ENCODE peak calls at places on chromosomes 4 and X, in ten cellular contexts. One of them, this sample, is unnamed.
A peak's percentile ranks its signal among the peaks of the same experiment; 100 is the strongest.

GRCh38 chr4:181987392-181987791 is 255.8 kb upstream of the TENM3 start:
- DNase-seq in fibroblast of lung: no peak
- DNase-seq in GM23338: no peak
- DNase-seq in hepatocyte: no peak
- DNase-seq in IMR-90: no peak
- DNase-seq in GM12878: no peak
- DNase-seq in GM23248: no peak
- DNase-seq in SK-N-SH: no peak
- DNase-seq in OCI-LY7: no peak
- DNase-seq in mesenchymal stem cell: no peak
- DNase-seq in this sample: no peak

GRCh38 chr4:90745176-90745575 is 618.0 kb downstream of the CCSER1 start:
- DNase-seq in GM12878: no peak
- DNase-seq in fibroblast of lung: peak; percentile 10
- DNase-seq in SK-N-SH: no peak
- DNase-seq in OCI-LY7: no peak
- DNase-seq in hepatocyte: no peak
- DNase-seq in GM23248: no peak
- DNase-seq in GM23338: no peak
- DNase-seq in mesenchymal stem cell: no peak
- DNase-seq in IMR-90: no peak
- DNase-seq in this sample: peak; percentile 85

GRCh38 chr4:184899261-184900134 is 73.7 kb upstream of the ACSL1 start:
- DNase-seq in fibroblast of lung: peak; percentile 2
- DNase-seq in IMR-90: peak; percentile 8
- DNase-seq in SK-N-SH: no peak
- DNase-seq in OCI-LY7: no peak
- DNase-seq in GM12878: no peak
- DNase-seq in GM23248: peak; percentile 61
- DNase-seq in mesenchymal stem cell: no peak
- DNase-seq in hepatocyte: no peak
- DNase-seq in GM23338: no peak
- DNase-seq in this sample: peak; percentile 54

GRCh38 chr4:162461952-162462351 is 298.2 kb upstream of the FSTL5 start:
- DNase-seq in SK-N-SH: peak; percentile 3
- DNase-seq in GM23338: peak; percentile 15
- DNase-seq in IMR-90: no peak
- DNase-seq in GM12878: no peak
- DNase-seq in GM23248: peak; percentile 0
- DNase-seq in OCI-LY7: no peak
- DNase-seq in mesenchymal stem cell: peak; percentile 11
- DNase-seq in hepatocyte: no peak
- DNase-seq in fibroblast of lung: peak; percentile 6
- DNase-seq in this sample: peak; percentile 25

GRCh38 chrX:72105436-72105835 is 26.3 kb downstream of the RTL5 start:
- DNase-seq in OCI-LY7: no peak
- DNase-seq in GM23248: no peak
- DNase-seq in mesenchymal stem cell: no peak
- DNase-seq in fibroblast of lung: no peak
- DNase-seq in GM23338: no peak
- DNase-seq in hepatocyte: no peak
- DNase-seq in SK-N-SH: no peak
- DNase-seq in IMR-90: no peak
- DNase-seq in GM12878: peak; percentile 56
- DNase-seq in this sample: no peak

GRCh38 chr4:83074086-83074704 is 39.2 kb downstream of the COPS4 start:
- DNase-seq in mesenchymal stem cell: peak; percentile 82
- DNase-seq in IMR-90: peak; percentile 82
- DNase-seq in fibroblast of lung: peak; percentile 77
- DNase-seq in OCI-LY7: peak; percentile 86
- DNase-seq in GM12878: peak; percentile 79
- DNase-seq in hepatocyte: peak; percentile 74
- DNase-seq in SK-N-SH: peak; percentile 56
- DNase-seq in GM23248: peak; percentile 83
- DNase-seq in GM23338: peak; percentile 89
- DNase-seq in this sample: peak; percentile 70

GRCh38 chrX:45850775-45851433 is 650.2 kb upstream of the DIPK2B start:
- DNase-seq in hepatocyte: peak; percentile 50
- DNase-seq in mesenchymal stem cell: peak; percentile 51
- DNase-seq in IMR-90: peak; percentile 28
- DNase-seq in GM23338: peak; percentile 19
- DNase-seq in fibroblast of lung: peak; percentile 54
- DNase-seq in SK-N-SH: peak; percentile 8
- DNase-seq in GM12878: no peak
- DNase-seq in GM23248: peak; percentile 60
- DNase-seq in OCI-LY7: no peak
- DNase-seq in this sample: peak; percentile 37

GRCh38 chr4:14783011-14783877 is 219.0 kb upstream of the CPEB2 start:
- DNase-seq in IMR-90: peak; percentile 40
- DNase-seq in fibroblast of lung: peak; percentile 63
- DNase-seq in GM12878: peak; percentile 48
- DNase-seq in mesenchymal stem cell: no peak
- DNase-seq in GM23338: no peak
- DNase-seq in SK-N-SH: no peak
- DNase-seq in GM23248: peak; percentile 39
- DNase-seq in hepatocyte: no peak
- DNase-seq in OCI-LY7: no peak
- DNase-seq in this sample: peak; percentile 89

DNA sequence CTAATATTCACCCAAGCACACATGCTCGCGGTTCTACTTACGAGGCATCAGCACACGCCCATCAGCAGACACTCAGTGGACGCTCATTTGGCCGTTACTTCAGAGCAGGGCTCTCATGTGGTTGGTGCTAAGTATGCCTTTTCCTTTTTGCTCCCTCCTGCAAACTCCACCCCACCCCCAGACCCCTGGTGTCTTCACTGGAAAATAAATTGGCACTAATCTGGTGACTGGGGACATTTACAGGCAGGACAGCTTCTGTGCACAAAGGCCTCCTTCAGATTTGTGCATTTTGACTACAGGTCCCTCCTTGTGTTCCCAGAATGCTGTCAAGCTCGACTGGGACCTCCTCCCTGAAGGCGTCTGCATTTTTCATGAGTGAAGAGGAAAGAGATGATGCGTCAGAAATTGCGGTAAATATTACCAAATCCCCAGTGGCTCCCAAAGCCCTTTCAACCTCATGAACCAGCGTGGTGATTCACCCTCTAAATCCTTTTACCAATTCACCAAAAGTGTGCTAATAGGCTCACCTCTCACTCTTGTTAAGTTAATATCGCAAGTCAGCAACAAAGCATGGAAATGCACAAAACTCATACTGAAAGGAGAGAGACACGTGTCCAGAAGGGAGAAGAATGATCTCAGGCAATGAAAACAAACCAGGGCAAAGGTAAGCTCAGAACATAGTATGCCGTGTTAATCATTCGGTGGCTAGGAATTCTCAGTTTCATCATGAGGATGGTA is 119.0 kb downstream of the NKX6-1 start:
- DNase-seq in IMR-90: no peak
- DNase-seq in GM23248: peak; percentile 85
- DNase-seq in mesenchymal stem cell: no peak
- DNase-seq in fibroblast of lung: peak; percentile 71
- DNase-seq in GM23338: peak; percentile 24
- DNase-seq in OCI-LY7: no peak
- DNase-seq in GM12878: no peak
- DNase-seq in hepatocyte: no peak
- DNase-seq in SK-N-SH: no peak
- DNase-seq in this sample: peak; percentile 81
- H3K4me3 ChIP-seq in IMR-90: no peak overlapping the region
- H3K4me3 ChIP-seq in GM23248: no peak overlapping the region
- H3K4me3 ChIP-seq in mesenchymal stem cell: no peak overlapping the region
- H3K4me3 ChIP-seq in fibroblast of lung: no peak overlapping the region
- H3K4me3 ChIP-seq in GM23338: peak overlapping the region; percentile 39
- H3K4me3 ChIP-seq in OCI-LY7: no peak overlapping the region
- H3K4me3 ChIP-seq in GM12878: no peak overlapping the region
- H3K4me3 ChIP-seq in hepatocyte: no peak overlapping the region
- H3K4me3 ChIP-seq in SK-N-SH: no peak overlapping the region
- H3K4me3 ChIP-seq in this sample: no peak overlapping the region

DNA sequence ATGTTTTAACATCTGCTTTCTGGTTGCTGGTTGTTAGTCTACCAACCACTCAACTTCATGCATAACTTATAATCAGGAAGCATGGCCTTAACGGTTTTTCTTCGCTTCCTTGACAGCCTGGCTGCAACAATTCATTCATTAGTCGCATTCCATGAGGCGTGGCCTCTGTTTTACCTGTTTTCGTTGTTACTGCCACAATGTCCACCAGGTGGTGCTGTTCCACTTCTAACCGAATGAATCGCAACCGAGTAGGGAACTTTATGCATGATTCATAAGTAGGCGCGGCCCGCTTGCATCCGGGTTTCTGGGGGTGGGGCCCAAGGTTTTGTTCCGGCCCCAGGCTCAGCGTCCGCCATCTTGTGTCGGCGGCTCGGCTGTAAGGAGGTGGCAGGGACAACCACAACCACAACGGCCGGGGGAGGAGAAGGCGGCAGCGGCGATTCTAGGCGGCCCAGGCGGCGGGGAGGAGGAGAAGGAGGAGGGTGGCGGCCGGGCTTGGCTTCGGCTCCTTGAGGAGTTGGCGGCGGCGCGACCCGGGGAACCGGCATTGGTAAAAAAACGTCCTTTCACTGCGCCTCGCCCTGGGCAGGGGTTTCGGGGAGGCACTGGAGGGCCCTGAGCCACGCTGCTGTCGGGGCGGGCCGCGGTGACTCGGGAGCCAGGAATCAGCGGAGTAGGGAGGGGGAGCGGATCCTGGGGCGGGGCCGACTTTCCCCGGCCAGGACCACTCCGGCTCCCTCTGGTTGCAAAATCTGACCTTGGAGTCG is at the start of gene UBA1:
- DNase-seq in SK-N-SH: peak; percentile 95
- DNase-seq in mesenchymal stem cell: peak; percentile 93
- DNase-seq in fibroblast of lung: peak; percentile 94
- DNase-seq in GM23248: peak; percentile 95
- DNase-seq in GM12878: peak; percentile 97
- DNase-seq in OCI-LY7: peak; percentile 95
- DNase-seq in hepatocyte: peak; percentile 99
- DNase-seq in IMR-90: peak; percentile 95
- DNase-seq in GM23338: peak; percentile 95
- DNase-seq in this sample: peak; percentile 98
- H2AFZ ChIP-seq in SK-N-SH: peak within 1 kb of the TSS; percentile 70
- H2AFZ ChIP-seq in mesenchymal stem cell: no peak within 1 kb of the TSS
- H2AFZ ChIP-seq in fibroblast of lung: peak within 1 kb of the TSS; percentile 35
- H2AFZ ChIP-seq in GM23248: peak within 1 kb of the TSS; percentile 61
- H2AFZ ChIP-seq in GM12878: peak within 1 kb of the TSS; percentile 79
- H2AFZ ChIP-seq in OCI-LY7: no peak within 1 kb of the TSS
- H2AFZ ChIP-seq in hepatocyte: peak within 1 kb of the TSS; percentile 54
- H2AFZ ChIP-seq in IMR-90: peak within 1 kb of the TSS; percentile 96
- H2AFZ ChIP-seq in GM23338: no peak within 1 kb of the TSS
- H2AFZ ChIP-seq in this sample: peak within 1 kb of the TSS; percentile 49

DNA sequence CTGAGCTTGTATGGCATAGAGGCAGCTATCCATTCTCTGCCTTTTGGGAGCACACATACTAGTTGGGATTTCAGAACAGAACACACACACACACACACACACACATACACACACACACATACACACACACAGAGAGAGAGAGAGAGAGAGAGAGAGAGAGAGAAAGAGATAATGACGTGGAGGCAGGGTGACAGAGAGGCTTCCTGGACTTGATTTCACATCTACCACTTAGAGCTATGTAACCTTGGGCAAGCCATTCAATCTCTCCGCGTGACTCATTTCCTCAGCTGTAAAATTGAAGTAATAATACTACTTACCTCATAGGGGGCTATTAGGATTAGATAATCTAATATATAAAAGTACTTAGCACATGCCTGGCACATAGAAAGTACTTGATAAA is 12.3 kb upstream of the GRIA3 start:
- DNase-seq in mesenchymal stem cell: peak; percentile 42
- DNase-seq in hepatocyte: no peak
- DNase-seq in OCI-LY7: no peak
- DNase-seq in fibroblast of lung: peak; percentile 84
- DNase-seq in SK-N-SH: no peak
- DNase-seq in GM23248: peak; percentile 53
- DNase-seq in IMR-90: no peak
- DNase-seq in GM23338: no peak
- DNase-seq in GM12878: no peak
- DNase-seq in this sample: no peak
- H3K36me3 ChIP-seq in mesenchymal stem cell: no peaks in the 10 kb centered on the region
- H3K36me3 ChIP-seq in hepatocyte: no peaks in the 10 kb centered on the region
- H3K36me3 ChIP-seq in OCI-LY7: no peaks in the 10 kb centered on the region
- H3K36me3 ChIP-seq in fibroblast of lung: no peaks in the 10 kb centered on the region
- H3K36me3 ChIP-seq in SK-N-SH: no peaks in the 10 kb centered on the region
- H3K36me3 ChIP-seq in GM23248: no peaks in the 10 kb centered on the region
- H3K36me3 ChIP-seq in IMR-90: no peaks in the 10 kb centered on the region
- H3K36me3 ChIP-seq in GM23338: no peaks in the 10 kb centered on the region
- H3K36me3 ChIP-seq in GM12878: no peaks in the 10 kb centered on the region
- H3K36me3 ChIP-seq in this sample: no peaks in the 10 kb centered on the region

GRCh38 chr4:71232846-71233245 is 106.0 kb upstream of the SLC4A4 start:
- DNase-seq in IMR-90: no peak
- DNase-seq in mesenchymal stem cell: no peak
- DNase-seq in GM23338: no peak
- DNase-seq in GM23248: no peak
- DNase-seq in GM12878: no peak
- DNase-seq in fibroblast of lung: no peak
- DNase-seq in OCI-LY7: no peak
- DNase-seq in hepatocyte: no peak
- DNase-seq in SK-N-SH: no peak
- DNase-seq in this sample: no peak

GRCh38 chr4:71231073-71231752 is 107.6 kb upstream of the SLC4A4 start:
- DNase-seq in GM23338: peak; percentile 16
- DNase-seq in SK-N-SH: no peak
- DNase-seq in IMR-90: peak; percentile 59
- DNase-seq in GM12878: no peak
- DNase-seq in mesenchymal stem cell: no peak
- DNase-seq in GM23248: peak; percentile 67
- DNase-seq in OCI-LY7: no peak
- DNase-seq in hepatocyte: peak; percentile 33
- DNase-seq in fibroblast of lung: peak; percentile 66
- DNase-seq in this sample: no peak

GRCh38 chr4:71230258-71230594 is 108.6 kb upstream of the SLC4A4 start:
- DNase-seq in GM12878: no peak
- DNase-seq in GM23338: no peak
- DNase-seq in SK-N-SH: no peak
- DNase-seq in IMR-90: peak; percentile 87
- DNase-seq in fibroblast of lung: peak; percentile 19
- DNase-seq in hepatocyte: no peak
- DNase-seq in OCI-LY7: no peak
- DNase-seq in GM23248: no peak
- DNase-seq in mesenchymal stem cell: peak; percentile 21
- DNase-seq in this sample: no peak

GRCh38 chr4:71230613-71231012 is 108.2 kb upstream of the SLC4A4 start:
- DNase-seq in hepatocyte: no peak
- DNase-seq in GM12878: no peak
- DNase-seq in fibroblast of lung: no peak
- DNase-seq in SK-N-SH: no peak
- DNase-seq in mesenchymal stem cell: no peak
- DNase-seq in GM23248: no peak
- DNase-seq in IMR-90: no peak
- DNase-seq in OCI-LY7: no peak
- DNase-seq in GM23338: no peak
- DNase-seq in this sample: no peak

DNA sequence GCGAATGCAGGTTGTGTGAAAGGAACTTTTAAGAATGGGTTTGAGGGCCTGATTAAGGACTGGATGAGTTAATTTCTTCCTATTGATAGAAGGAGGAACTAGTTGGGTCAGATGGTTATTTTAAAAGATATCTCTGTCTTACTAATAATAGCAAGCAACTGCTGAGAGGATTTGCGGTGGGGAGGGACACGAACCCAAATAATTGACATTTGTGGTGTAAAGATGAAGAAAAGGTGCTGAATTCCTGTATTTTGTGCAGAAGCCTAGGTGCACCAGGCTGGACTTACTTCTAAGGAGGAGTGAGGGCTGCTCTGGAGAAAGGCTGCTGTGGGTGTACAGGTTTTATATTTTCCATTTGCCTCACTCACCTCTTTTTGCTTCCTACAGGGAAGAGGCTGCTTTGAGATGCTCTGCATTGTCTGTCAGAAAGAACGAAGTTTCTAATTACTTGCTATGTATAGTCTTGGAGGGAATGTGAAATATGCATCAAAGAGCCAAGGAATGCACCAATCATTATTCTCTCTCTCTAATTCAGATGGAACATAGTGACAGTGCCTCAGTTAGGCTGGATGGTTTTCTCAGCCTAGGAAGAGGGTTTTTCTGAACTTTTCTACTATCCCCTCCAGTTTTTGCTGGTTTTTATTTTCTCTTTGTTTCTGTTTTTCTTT is 106.9 kb upstream of the SLC4A4 start:
- DNase-seq in GM23248: no peak
- DNase-seq in SK-N-SH: no peak
- DNase-seq in IMR-90: peak; percentile 19
- DNase-seq in fibroblast of lung: peak; percentile 42
- DNase-seq in GM12878: no peak
- DNase-seq in hepatocyte: no peak
- DNase-seq in OCI-LY7: no peak
- DNase-seq in GM23338: peak; percentile 11
- DNase-seq in mesenchymal stem cell: no peak
- DNase-seq in this sample: no peak
- H3K4me3 ChIP-seq in GM23248: no peak overlapping the region
- H3K4me3 ChIP-seq in SK-N-SH: no peak overlapping the region
- H3K4me3 ChIP-seq in IMR-90: no peak overlapping the region
- H3K4me3 ChIP-seq in fibroblast of lung: no peak overlapping the region
- H3K4me3 ChIP-seq in GM12878: no peak overlapping the region
- H3K4me3 ChIP-seq in hepatocyte: no peak overlapping the region
- H3K4me3 ChIP-seq in OCI-LY7: no peak overlapping the region
- H3K4me3 ChIP-seq in GM23338: no peak overlapping the region
- H3K4me3 ChIP-seq in mesenchymal stem cell: no peak overlapping the region
- H3K4me3 ChIP-seq in this sample: no peak overlapping the region

This sample was measured in PC-3.